ENCODE peak calls at places on chromosomes 4 and X, in five cellular contexts. R is endothelial cell, Y is A549, W is NCI-H524, T is Right ventricle myocardium superior. U is an unnamed sample.

GRCh38 chr4:7192252-7193039 is at the start of gene SORCS2:
- DNase-seq in R (peak; percentile 85), W (peak; percentile 73), T (peak; percentile 78), Y (peak; percentile 46), U (peak; percentile 84)

GRCh38 chrX:132412208-132412607 is 76.6 kb downstream of the MBNL3 start:
- DNase-seq in W (no peak), R (peak; percentile 4), T (no peak), Y (no peak), U (no peak)

GRCh38 chrX:128992107-128992971 is 531.0 kb downstream of the SMARCA1 start:
- DNase-seq in Y (no peak), R (no peak), W (no peak), T (no peak), U (no peak)

GRCh38 chrX:154732421-154733071 is 18.3 kb downstream of the GAB3 start:
- DNase-seq in T (no peak), Y (peak; percentile 33), W (no peak), R (no peak), U (peak; percentile 2)

GRCh38 chr4:153634737-153635353 is 49.2 kb upstream of the TLR2 start:
- DNase-seq in W (peak; percentile 0), T (no peak), Y (peak; percentile 12), R (no peak), U (peak; percentile 26)

GRCh38 chr4:8201341-8201781 is 2.3 kb downstream of the SH3TC1 start:
- DNase-seq in R (no peak), Y (no peak), W (no peak), T (no peak), U (no peak)

GRCh38 chr4:106624674-106625073 is 256.1 kb upstream of the GIMD1 start:
- DNase-seq in R (no peak), T (no peak), Y (no peak), W (no peak), U (no peak)

GRCh38 chr4:156931267-156931666 is 40.3 kb downstream of the PDGFC start:
- DNase-seq in R (no peak), W (no peak), Y (peak; percentile 78), T (no peak), U (no peak)

GRCh38 chr4:38687571-38688011 is 23.6 kb downstream of the KLF3 start:
- DNase-seq in T (no peak), W (no peak), Y (no peak), R (no peak), U (no peak)

U was measured in NCI-H82.